ENCODE peak calls at places on chromosome 14, in four cellular contexts. B is IMR-90, I is mesenchymal stem cell, O is MM.1S. G is an unnamed sample.

GRCh38 chr14:27605298-27605697 is 1007.5 kb upstream of the NOVA1 start:
- DNase-seq in B (no peak), I (peak; percentile 31), O (no peak), G (no peak)

GRCh38 chr14:54929556-54929955 is 26.9 kb upstream of the GCH1 start:
- DNase-seq in B (no peak), I (no peak), O (no peak), G (no peak)

GRCh38 chr14:30330452-30330851 is 228.5 kb upstream of the G2E3 start:
- DNase-seq in B (no peak), I (no peak), O (no peak), G (no peak)

GRCh38 chr14:67710209-67710608 is 8.5 kb downstream of the RDH12 start:
- DNase-seq in B (no peak), I (no peak), O (no peak), G (no peak)

GRCh38 chr14:64689292-64689691 is 14.9 kb upstream of the PLEKHG3 start:
- DNase-seq in B (no peak), I (no peak), O (no peak), G (no peak)

GRCh38 chr14:47821134-47821533 is 145.7 kb upstream of the MDGA2 start:
- DNase-seq in B (no peak), I (no peak), O (no peak), G (no peak)

GRCh38 chr14:23130875-23131274 is 11.8 kb upstream of the CEBPE start:
- DNase-seq in B (no peak), I (no peak), O (no peak), G (no peak)

GRCh38 chr14:91277546-91278382 is 33.3 kb upstream of the GPR68 start:
- DNase-seq in B (no peak), I (no peak), O (no peak), G (no peak)

GRCh38 chr14:54420478-54421116 is 20.6 kb downstream of the CNIH1 start:
- DNase-seq in B (peak; percentile 58), I (peak; percentile 72), O (no peak), G (peak; percentile 40)

GRCh38 chr14:28754209-28754985 is 12.2 kb upstream of the FOXG1 start:
- DNase-seq in B (peak; percentile 48), I (peak; percentile 52), O (peak; percentile 12), G (peak; percentile 40)

GRCh38 chr14:101839236-101839635 is 77.7 kb downstream of the PPP2R5C start:
- DNase-seq in B (no peak), I (no peak), O (no peak), G (no peak)

GRCh38 chr14:53055003-53055402 is 98.1 kb downstream of the DDHD1 start:
- DNase-seq in B (peak; percentile 72), I (peak; percentile 65), O (peak; percentile 18), G (no peak)

GRCh38 chr14:21072102-21072501 is 2.0 kb downstream of the ARHGEF40 start:
- DNase-seq in B (peak; percentile 81), I (peak; percentile 81), O (no peak), G (no peak)

GRCh38 chr14:94593749-94594431 is 12.7 kb downstream of the SERPINA5 start:
- DNase-seq in B (no peak), I (no peak), O (no peak), G (no peak)

GRCh38 chr14:22319526-22320352 is 269.3 kb downstream of the DAD1 start:
- DNase-seq in B (peak; percentile 61), I (peak; percentile 65), O (peak; percentile 50), G (peak; percentile 64)

GRCh38 chr14:77139540-77140342 is 1.9 kb downstream of the ZDHHC22 start:
- DNase-seq in B (no peak), I (peak; percentile 29), O (no peak), G (peak; percentile 38)
- H3K27me3 ChIP-seq in B (peaks cover 70% of the 10 kb centered on the region), I (peaks cover 95% of the 10 kb centered on the region), O (peaks cover 23% of the 10 kb centered on the region), G (peaks cover 55% of the 10 kb centered on the region)

DNA sequence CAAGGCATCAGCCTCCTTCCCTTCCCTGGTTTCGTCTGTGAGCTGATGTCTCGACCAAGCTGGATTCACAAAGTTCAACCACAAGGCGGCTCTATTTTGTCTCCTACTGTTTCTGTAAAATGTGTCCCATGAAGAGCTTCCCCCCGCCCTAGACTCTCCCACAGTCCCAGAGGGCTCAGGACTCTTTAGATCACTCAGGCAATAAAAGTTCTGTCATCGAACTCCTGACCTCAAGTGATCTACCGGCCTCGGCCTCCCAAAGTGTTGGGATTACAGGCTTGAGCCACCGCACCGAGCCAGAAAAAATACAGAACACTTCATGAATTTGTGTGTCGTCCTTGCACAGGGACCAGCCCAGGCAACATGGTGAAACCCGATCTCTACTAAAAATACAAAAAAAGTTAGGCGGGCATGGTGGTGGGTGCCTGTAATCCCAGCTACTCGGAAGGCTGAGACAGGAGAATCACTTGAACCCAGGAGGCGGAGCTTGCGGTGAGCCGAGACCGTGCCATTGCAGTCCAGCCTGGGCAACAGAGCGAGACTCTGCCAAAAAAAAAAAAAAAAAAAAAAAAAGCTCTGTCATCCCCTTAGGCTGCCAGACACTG is 149.4 kb downstream of the BCL11B start:
- DNase-seq in B (no peak), I (no peak), O (no peak), G (peak; percentile 10)
- H3K9ac ChIP-seq in B (no peak overlapping the region), I (no peak overlapping the region), O (no peak overlapping the region), G (no peak overlapping the region)

GRCh38 chr14:104660597-104660996 is 28.8 kb upstream of the INF2 start:
- DNase-seq in B (no peak), I (no peak), O (no peak), G (no peak)
- H3K4me3 ChIP-seq in B (no peak overlapping the region), I (no peak overlapping the region), O (no peak overlapping the region), G (no peak overlapping the region)

DNA sequence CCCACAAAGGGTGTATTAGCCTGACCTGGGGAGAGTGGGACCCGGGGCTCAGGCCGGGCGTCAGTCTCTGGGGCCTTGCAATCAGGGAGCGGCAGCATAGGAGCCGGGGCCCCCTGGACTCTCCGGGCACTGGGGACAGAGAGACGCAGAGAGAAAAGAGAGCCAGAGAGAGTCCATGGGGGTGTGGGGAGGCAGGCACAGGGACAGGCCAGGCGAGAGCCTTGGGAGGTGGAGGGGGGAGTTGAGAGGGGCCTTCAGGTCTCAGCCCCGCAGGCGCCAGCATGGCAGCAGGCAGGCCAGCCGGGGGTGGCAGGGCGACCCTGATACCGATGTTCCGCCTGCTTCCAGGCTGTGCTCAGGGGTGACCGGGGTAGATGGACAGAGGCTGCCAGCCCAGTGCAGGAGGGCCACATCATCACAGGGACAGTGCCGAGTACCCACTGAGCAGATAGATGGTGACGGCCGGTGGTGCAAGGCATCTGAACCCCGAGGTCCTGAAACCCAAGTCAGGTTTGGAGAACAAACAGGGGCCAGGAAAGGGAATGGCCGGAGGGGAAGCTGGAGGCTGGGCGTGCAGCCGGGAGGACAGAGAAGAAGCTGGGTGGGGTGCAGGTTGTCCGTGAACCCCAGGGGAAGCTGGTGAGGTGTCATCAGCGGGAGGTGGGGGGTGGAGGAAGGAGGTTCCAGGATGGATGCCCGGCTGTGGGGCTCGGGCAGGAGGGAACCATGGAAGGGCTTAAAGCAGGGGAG is 2.9 kb downstream of the EXOC3L4 start:
- DNase-seq in B (no peak), I (no peak), O (no peak), G (no peak)
- H3K27me3 ChIP-seq in B (peaks cover 38% of the 10 kb centered on the region), I (peaks cover 20% of the 10 kb centered on the region), O (no peaks in the 10 kb centered on the region), G (peaks cover 3% of the 10 kb centered on the region)

G was measured in colonic mucosa.